ENCODE peak calls at places on chromosomes 6 and 20, in nine cellular contexts. H, J, T, Q, N, V, M, O and B are unnamed samples.
A peak's percentile ranks its signal among the peaks of the same experiment; 100 is the strongest.

GRCh38 chr6:135909737-135910387 is 58.4 kb downstream of the PDE7B start:
- DNase-seq in N (peak; percentile 44), V (no peak), O (peak; percentile 45), M (peak; percentile 51), Q (peak; percentile 70), J (peak; percentile 32), T (no peak), H (peak; percentile 71), B (peak; percentile 43)

GRCh38 chr20:50337521-50338466 is 147.2 kb downstream of the CEBPB start:
- DNase-seq in O (no peak), T (no peak), N (no peak), V (no peak), M (no peak), Q (no peak), H (no peak), J (no peak), B (no peak)

GRCh38 chr20:11902264-11902663 is 15.4 kb upstream of the BTBD3 start:
- DNase-seq in Q (no peak), N (no peak), H (peak; percentile 84), O (peak; percentile 84), V (no peak), T (no peak), J (no peak), M (peak; percentile 14), B (peak; percentile 24)

GRCh38 chr6:169752074-169752623 is 727 bp downstream of the ERMARD start:
- DNase-seq in H (peak; percentile 6), Q (no peak), N (no peak), O (no peak), J (no peak), V (no peak), T (no peak), M (no peak), B (no peak)

GRCh38 chr6:72217626-72218025 is 331.3 kb downstream of the RIMS1 start:
- DNase-seq in N (no peak), O (no peak), M (no peak), T (no peak), J (no peak), Q (no peak), H (no peak), V (no peak), B (no peak)

GRCh38 chr20:44253528-44253927 is 6.4 kb downstream of the GDAP1L1 start:
- DNase-seq in M (peak; percentile 23), Q (no peak), O (no peak), T (no peak), J (no peak), N (no peak), H (no peak), V (no peak), B (no peak)

GRCh38 chr6:155245871-155246270 is 17.9 kb upstream of the CLDN20 start:
- DNase-seq in T (no peak), Q (no peak), H (no peak), M (no peak), J (no peak), N (no peak), V (no peak), O (no peak), B (no peak)

GRCh38 chr6:26017567-26017966 is 55.0 kb downstream of the TRIM38 start:
- DNase-seq in Q (peak; percentile 42), M (no peak), O (peak; percentile 93), V (peak; percentile 70), N (peak; percentile 40), J (peak; percentile 87), T (no peak), H (peak; percentile 94), B (peak; percentile 94)

GRCh38 chr6:170190046-170190445 is 100.8 kb downstream of the DLL1 start:
- DNase-seq in T (no peak), H (no peak), N (no peak), O (no peak), Q (no peak), J (no peak), V (no peak), M (no peak), B (no peak)

GRCh38 chr6:158849899-158850806 is 31.0 kb upstream of the EZR start:
- DNase-seq in T (no peak), O (peak; percentile 93), M (peak; percentile 97), Q (no peak), V (no peak), N (peak; percentile 38), H (peak; percentile 95), J (no peak), B (peak; percentile 99)

GRCh38 chr6:144408151-144408550 is 123.0 kb downstream of the UTRN start:
- DNase-seq in H (peak; percentile 74), O (peak; percentile 48), N (no peak), M (no peak), Q (no peak), J (peak; percentile 47), V (peak; percentile 61), T (no peak), B (no peak)

GRCh38 chr6:148443798-148444560 is 101.3 kb downstream of the SASH1 start:
- DNase-seq in V (no peak), J (no peak), N (no peak), O (peak; percentile 53), Q (no peak), T (no peak), M (no peak), H (no peak), B (no peak)

GRCh38 chr6:158027590-158028285 is 46.1 kb downstream of the SYNJ2 start:
- DNase-seq in V (no peak), O (no peak), M (peak; percentile 39), T (no peak), N (no peak), H (peak; percentile 33), J (no peak), Q (no peak), B (no peak)

GRCh38 chr6:45419574-45420082 is 41.9 kb upstream of the SUPT3H start:
- DNase-seq in V (peak; percentile 47), Q (peak; percentile 39), H (peak; percentile 52), O (peak; percentile 63), J (peak; percentile 26), N (peak; percentile 36), M (peak; percentile 47), T (peak; percentile 16), B (peak; percentile 48)

GRCh38 chr6:35148167-35148741 is 7.1 kb upstream of the TCP11 start:
- DNase-seq in Q (no peak), J (no peak), N (no peak), O (peak; percentile 74), M (no peak), H (peak; percentile 86), T (no peak), V (no peak), B (peak; percentile 33)

GRCh38 chr20:57380081-57380750 is 11.0 kb upstream of the RBM38 start:
- DNase-seq in V (no peak), Q (no peak), N (no peak), O (no peak), J (no peak), M (no peak), T (no peak), H (no peak), B (no peak)
- TF ChIP-seq CTCF in V (no peak), Q (no peak), N (no peak), O (no peak), J (no peak), M (no peak), T (no peak), H (no peak), B (no peak)

GRCh38 chr20:57508381-57508780 is 16.6 kb downstream of the CTCFL start:
- DNase-seq in O (no peak), H (no peak), N (no peak), M (no peak), T (no peak), Q (no peak), V (no peak), J (no peak), B (no peak)

GRCh38 chr20:57512432-57512831 is 12.5 kb downstream of the CTCFL start:
- DNase-seq in V (no peak), O (no peak), Q (no peak), J (no peak), N (no peak), H (no peak), T (no peak), M (no peak), B (no peak)

GRCh38 chr20:57507477-57507876 is 17.5 kb downstream of the CTCFL start:
- DNase-seq in Q (no peak), O (peak; percentile 1), V (no peak), J (no peak), T (no peak), N (no peak), H (peak; percentile 31), M (no peak), B (no peak)

GRCh38 chr20:57508831-57509230 is 16.1 kb downstream of the CTCFL start:
- DNase-seq in N (no peak), M (no peak), H (no peak), O (no peak), V (no peak), Q (no peak), J (no peak), T (no peak), B (no peak)

DNA sequence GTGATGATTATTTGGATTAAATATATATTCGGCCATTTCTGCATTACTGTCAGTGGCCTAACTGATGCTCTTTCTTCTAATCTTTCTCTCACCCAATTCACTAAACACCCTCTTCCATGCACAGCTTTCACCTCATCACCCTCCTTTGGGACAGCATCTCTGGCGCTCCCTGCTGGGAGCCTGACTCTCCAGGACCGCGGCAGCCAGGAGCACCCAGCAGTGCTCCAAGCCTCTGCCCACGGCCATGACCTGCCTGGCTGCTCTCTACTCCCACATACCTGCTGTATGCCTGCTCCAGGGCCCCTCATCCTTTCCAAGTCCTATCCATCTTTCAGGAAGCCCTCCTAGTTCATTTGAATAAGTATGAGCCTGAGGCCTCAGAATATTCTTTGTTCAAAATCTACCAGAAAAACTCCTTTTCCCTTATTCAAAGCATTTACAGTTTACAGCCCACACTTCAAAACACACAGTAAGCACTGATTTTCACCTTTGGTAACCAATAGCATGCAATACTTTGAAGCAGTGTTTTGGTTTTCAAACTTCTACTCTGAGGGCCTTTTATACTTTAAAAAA is 15.2 kb downstream of the CTCFL start:
- DNase-seq in Q (peak; percentile 48), T (no peak), H (peak; percentile 9), O (no peak), V (no peak), N (no peak), J (no peak), M (peak; percentile 45), B (no peak)
- TF ChIP-seq CTCF in Q (peak; percentile 47), T (no peak), H (peak; percentile 43), O (peak; percentile 52), V (no peak), N (no peak), J (no peak), M (peak; percentile 46), B (peak; percentile 66)

DNA sequence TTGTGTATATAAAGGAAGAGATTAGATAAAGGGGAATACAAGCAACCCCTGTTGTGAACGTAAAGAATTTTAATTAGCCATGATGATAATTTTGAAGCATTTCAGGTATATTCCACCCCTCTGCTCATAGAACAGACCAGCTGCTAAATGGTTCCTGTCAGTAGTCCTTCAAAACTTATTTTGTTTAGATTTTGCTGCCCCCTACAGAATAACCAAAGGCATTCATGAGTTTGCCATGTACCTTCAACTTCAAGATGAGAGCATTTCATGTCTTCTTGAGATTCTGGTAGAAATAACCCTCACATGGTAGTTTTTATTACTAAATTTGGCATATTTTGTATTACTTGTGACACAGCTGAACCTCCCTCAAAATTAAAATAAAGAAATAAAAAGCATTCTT is 1586.7 kb downstream of the HACE1 start:
- DNase-seq in H (no peak), O (no peak), V (no peak), J (no peak), N (no peak), T (no peak), M (peak; percentile 22), Q (peak; percentile 1), B (no peak)
- TF ChIP-seq CTCF in H (no peak), O (peak; percentile 15), V (peak; percentile 44), J (no peak), N (no peak), T (no peak), M (no peak), Q (no peak), B (peak; percentile 21)

GRCh38 chr20:23857954-23858565 is 21.5 kb downstream of the CST5 start:
- DNase-seq in V (no peak), T (no peak), O (no peak), Q (no peak), H (no peak), N (no peak), M (no peak), J (no peak), B (no peak)
- TF ChIP-seq CTCF in V (no peak), T (no peak), O (no peak), Q (no peak), H (no peak), N (no peak), M (no peak), J (no peak), B (no peak)